ENCODE peak calls at places on chromosomes 13 and 19, in seven cellular contexts. N, S, Q, B, G, C and Y are unnamed samples.

GRCh38 chr19:45056831-45057230 is 18.0 kb downstream of the CLASRP start:
- DNase-seq in N (no peak), S (no peak), Q (no peak), B (no peak), G (no peak), C (no peak), Y (no peak)

GRCh38 chr19:35013820-35014754 is 14.0 kb downstream of the GRAMD1A start:
- DNase-seq in N (no peak), S (no peak), Q (peak; percentile 47), B (no peak), G (no peak), C (no peak), Y (no peak)

GRCh38 chr13:44397766-44398223 is 24.2 kb downstream of the SERP2 start:
- DNase-seq in N (peak; percentile 10), S (peak; percentile 64), Q (no peak), B (no peak), G (no peak), C (no peak), Y (no peak)

GRCh38 chr19:1626417-1627010 is 21.3 kb upstream of the UQCR11 start:
- DNase-seq in N (no peak), S (peak; percentile 28), Q (no peak), B (no peak), G (no peak), C (no peak), Y (no peak)

GRCh38 chr19:10353793-10354391 is 14.5 kb upstream of the ICAM3 start:
- DNase-seq in N (peak; percentile 95), S (peak; percentile 41), Q (peak; percentile 36), B (peak; percentile 80), G (peak; percentile 32), C (no peak), Y (no peak)

GRCh38 chr13:40981361-40981760 is 37.8 kb downstream of the ELF1 start:
- DNase-seq in N (no peak), S (peak; percentile 26), Q (no peak), B (no peak), G (no peak), C (no peak), Y (no peak)

GRCh38 chr19:13095934-13096890 is 6.4 kb downstream of the LYL1 start:
- DNase-seq in N (peak; percentile 90), S (no peak), Q (no peak), B (no peak), G (no peak), C (no peak), Y (no peak)

GRCh38 chr19:44608391-44608821 is 5.0 kb upstream of the IGSF23 start:
- DNase-seq in N (no peak), S (peak; percentile 33), Q (no peak), B (no peak), G (no peak), C (no peak), Y (no peak)

GRCh38 chr19:19627716-19628498 is at the start of gene LPAR2:
- DNase-seq in N (peak; percentile 86), S (no peak), Q (peak; percentile 86), B (no peak), G (peak; percentile 24), C (no peak), Y (no peak)

GRCh38 chr19:45322744-45323281 is at the start of gene CKM:
- DNase-seq in N (no peak), S (no peak), Q (no peak), B (peak; percentile 85), G (no peak), C (no peak), Y (no peak)

GRCh38 chr19:32203161-32203560 is 142.2 kb upstream of the ZNF507 start:
- DNase-seq in N (no peak), S (no peak), Q (no peak), B (no peak), G (no peak), C (no peak), Y (no peak)

GRCh38 chr19:11705474-11705873 is 33.3 kb downstream of the ZNF823 start:
- DNase-seq in N (no peak), S (no peak), Q (no peak), B (no peak), G (no peak), C (no peak), Y (no peak)

GRCh38 chr13:29654384-29654783 is 58.9 kb upstream of the SLC7A1 start:
- DNase-seq in N (no peak), S (no peak), Q (no peak), B (no peak), G (no peak), C (no peak), Y (no peak)

GRCh38 chr13:45055198-45055901 is 65.0 kb upstream of the GTF2F2 start:
- DNase-seq in N (no peak), S (peak; percentile 95), Q (peak; percentile 50), B (no peak), G (peak; percentile 70), C (peak; percentile 24), Y (peak; percentile 89)

GRCh38 chr13:88919970-88920628 is 1248.9 kb downstream of the SLITRK5 start:
- DNase-seq in N (no peak), S (no peak), Q (peak; percentile 35), B (no peak), G (no peak), C (no peak), Y (no peak)

GRCh38 chr13:34107814-34108213 is 289.9 kb downstream of the RFC3 start:
- DNase-seq in N (no peak), S (peak; percentile 33), Q (no peak), B (no peak), G (no peak), C (no peak), Y (no peak)

GRCh38 chr19:720691-721160 is 12.0 kb downstream of the PALM start:
- DNase-seq in N (no peak), S (no peak), Q (no peak), B (no peak), G (no peak), C (no peak), Y (no peak)

GRCh38 chr13:112772929-112773328 is 83.1 kb downstream of the ATP11A start:
- DNase-seq in N (no peak), S (no peak), Q (no peak), B (no peak), G (no peak), C (no peak), Y (no peak)

GRCh38 chr19:48290923-48291700 is 21.2 kb downstream of the ZNF114 start:
- DNase-seq in N (peak; percentile 88), S (peak; percentile 86), Q (peak; percentile 58), B (peak; percentile 82), G (no peak), C (peak; percentile 36), Y (peak; percentile 76)

GRCh38 chr13:114004416-114005205 is 30.7 kb upstream of the C13orf46 start:
- DNase-seq in N (no peak), S (peak; percentile 38), Q (no peak), B (peak; percentile 39), G (no peak), C (no peak), Y (no peak)

DNA sequence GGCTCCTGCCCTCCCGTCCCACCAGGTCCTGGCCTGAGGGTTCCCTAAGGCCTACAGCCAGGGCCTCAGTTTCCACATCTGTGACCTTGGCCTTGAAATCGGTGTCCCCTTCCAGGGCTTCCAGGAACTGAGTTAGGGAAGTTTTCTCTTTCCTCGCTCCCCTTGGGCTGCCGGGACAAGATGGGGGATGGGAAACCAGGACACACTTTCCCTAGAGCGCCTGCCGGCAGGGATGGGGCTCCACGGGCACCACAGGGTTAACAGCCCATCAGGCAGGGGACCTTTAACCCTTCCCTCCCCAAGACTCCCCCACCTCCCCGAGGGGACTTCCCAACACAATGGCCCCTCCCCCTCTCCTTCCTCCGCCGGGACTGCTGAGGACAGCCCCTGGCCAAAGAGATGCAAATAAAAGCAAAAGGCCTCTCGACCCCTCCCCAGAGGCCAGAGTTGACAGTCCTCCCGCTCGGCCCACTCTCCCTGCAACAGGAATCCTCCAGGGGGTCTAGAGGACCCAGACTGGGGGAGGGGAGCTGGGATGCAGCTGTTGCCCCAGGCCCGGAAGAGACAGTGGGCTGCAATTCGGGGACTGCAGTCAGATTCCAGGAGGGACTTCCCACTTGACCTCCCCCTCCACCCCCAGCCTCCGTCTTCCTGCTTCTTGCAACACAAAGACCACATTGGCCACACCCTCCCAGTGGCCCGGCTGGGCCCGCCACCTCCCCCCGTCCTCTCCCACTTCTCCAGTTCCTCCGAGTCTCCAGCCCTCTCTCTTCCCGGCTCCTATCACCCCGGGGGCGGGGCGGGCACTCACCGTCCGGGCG is 3.4 kb downstream of the BBC3 start:
- DNase-seq in N (peak; percentile 97), S (peak; percentile 95), Q (peak; percentile 92), B (peak; percentile 93), G (peak; percentile 87), C (no peak), Y (peak; percentile 62)
- TF ChIP-seq CTCF in N (no peak), S (no peak), Q (no peak), B (no peak), G (no peak), C (no peak), Y (no peak)

GRCh38 chr19:56091066-56091490 is 30.0 kb downstream of the ZNF787 start:
- DNase-seq in N (no peak), S (peak; percentile 78), Q (no peak), B (no peak), G (no peak), C (no peak), Y (no peak)
- H3K4me3 ChIP-seq in N (no peak overlapping the region), S (no peak overlapping the region), Q (no peak overlapping the region), B (peak overlapping the region; percentile 45), G (no peak overlapping the region), C (peak overlapping the region; percentile 46), Y (no peak overlapping the region)

DNA sequence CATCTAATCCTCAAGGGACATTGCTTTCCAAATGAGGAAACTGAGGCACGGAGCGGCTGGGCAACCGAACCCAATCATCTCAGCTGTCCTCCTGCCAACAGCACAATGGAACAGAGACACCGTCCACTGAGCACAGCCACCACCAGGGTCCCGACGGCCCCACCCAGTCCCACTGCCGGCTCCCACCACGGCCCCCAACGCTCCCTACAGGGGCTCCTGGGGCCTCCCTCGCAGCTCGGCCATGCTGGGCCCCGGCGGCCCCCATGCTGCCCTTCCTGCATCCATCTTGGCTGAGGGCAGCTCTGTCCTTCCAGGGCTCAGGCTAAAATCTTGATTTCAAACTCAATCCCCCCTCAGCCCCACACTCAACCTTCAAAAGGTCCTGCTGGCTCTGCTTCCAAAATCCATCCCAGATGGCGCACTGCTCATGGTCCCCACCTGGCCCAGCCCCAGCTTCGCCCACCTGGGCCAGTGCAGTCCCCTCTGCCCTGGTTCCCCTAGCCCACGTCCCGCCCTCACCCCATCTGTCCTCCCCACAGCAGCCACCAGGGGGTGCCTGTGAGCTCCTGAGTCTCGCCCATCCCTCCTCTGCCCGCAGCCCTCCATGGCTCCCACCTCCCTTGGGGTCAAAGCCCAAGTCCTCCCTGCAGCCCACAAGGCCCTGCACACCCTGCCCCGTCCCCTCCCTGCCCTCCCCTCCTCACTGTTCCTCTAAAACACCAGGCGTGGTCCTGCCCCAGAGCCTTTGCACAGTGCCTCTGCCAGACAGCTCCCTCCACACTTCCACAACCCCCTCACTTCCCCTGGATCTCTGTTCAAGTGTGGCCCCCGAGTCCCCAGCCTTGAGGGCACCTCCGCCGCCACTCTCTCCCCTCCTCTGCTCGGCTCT is 7.9 kb downstream of the PIP5K1C start:
- DNase-seq in N (no peak), S (no peak), Q (no peak), B (no peak), G (no peak), C (no peak), Y (no peak)
- TF ChIP-seq CTCF in N (peak; percentile 46), S (peak; percentile 49), Q (peak; percentile 72), B (peak; percentile 58), G (peak; percentile 68), C (peak; percentile 78), Y (peak; percentile 63)

DNA sequence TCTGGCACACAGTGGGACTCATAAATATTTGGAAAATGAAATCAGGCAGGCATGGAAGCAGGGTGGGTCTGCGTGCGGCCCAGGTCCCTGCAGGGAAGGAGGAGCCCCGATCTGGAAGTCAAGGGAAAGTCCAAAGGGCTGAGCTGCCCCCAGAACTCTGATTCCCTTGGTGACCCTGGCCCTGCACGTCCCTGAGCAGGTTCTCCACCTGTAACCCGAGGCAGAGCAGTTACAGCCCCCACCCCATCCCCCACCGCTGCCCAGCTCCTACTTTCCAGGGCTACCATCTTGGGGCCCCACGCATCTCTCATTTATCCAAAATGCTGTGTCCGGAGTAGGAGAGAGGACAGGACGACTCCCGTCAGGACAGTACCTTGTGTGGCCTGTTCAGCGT is 2.1 kb downstream of the PLEKHF1 start:
- DNase-seq in N (no peak), S (no peak), Q (no peak), B (no peak), G (no peak), C (no peak), Y (no peak)
- H3K4me3 ChIP-seq in N (no peak overlapping the region), S (peak overlapping the region; percentile 80), Q (peak overlapping the region; percentile 72), B (peak overlapping the region; percentile 98), G (no peak overlapping the region), C (peak overlapping the region; percentile 71), Y (peak overlapping the region; percentile 90)